ENCODE peak calls at places on chromosomes 12 and 14, in eight cellular contexts. Y is HCT116, A is K562, N is GM23338, M is A549, R is HepG2, U is Panc1, E is GM12878. S is an unnamed sample.

GRCh38 chr14:92931681-92932447 is 8.9 kb downstream of the CHGA start:
- DNase-seq in M (no peak), U (no peak), N (no peak), R (no peak), Y (no peak), A (no peak), E (no peak), S (no peak)

GRCh38 chr12:116863275-116863767 is 17.9 kb downstream of the HRK start:
- DNase-seq in M (no peak), R (peak; percentile 52), U (no peak), A (peak; percentile 57), E (no peak), N (peak; percentile 82), Y (peak; percentile 54), S (peak; percentile 39)

GRCh38 chr14:75259946-75260545 is 18.6 kb upstream of the FOS start:
- DNase-seq in U (no peak), Y (no peak), R (no peak), N (no peak), M (no peak), E (no peak), A (no peak), S (no peak)

GRCh38 chr12:89825591-89826449 is 117.2 kb upstream of the ATP2B1 start:
- DNase-seq in M (peak; percentile 64), A (peak; percentile 22), U (no peak), E (peak; percentile 27), Y (peak; percentile 28), N (no peak), R (no peak), S (peak; percentile 8)

GRCh38 chr12:52903285-52903854 is 1.5 kb downstream of the KRT8 start:
- DNase-seq in E (no peak), U (no peak), N (peak; percentile 94), Y (no peak), A (peak; percentile 88), M (peak; percentile 50), R (peak; percentile 69), S (peak; percentile 72)

GRCh38 chr12:97148941-97149559 is 242.0 kb downstream of the NEDD1 start:
- DNase-seq in M (peak; percentile 24), A (peak; percentile 28), U (peak; percentile 51), R (peak; percentile 56), N (peak; percentile 89), Y (peak; percentile 29), E (no peak), S (peak; percentile 62)

GRCh38 chr14:50085570-50086315 is 30.6 kb downstream of the VCPKMT start:
- DNase-seq in Y (no peak), M (no peak), U (no peak), R (no peak), A (no peak), E (peak; percentile 95), N (no peak), S (no peak)

GRCh38 chr14:103709814-103710213 is 5.4 kb downstream of the XRCC3 start:
- DNase-seq in U (no peak), N (no peak), A (no peak), M (no peak), R (no peak), Y (no peak), E (no peak), S (no peak)

GRCh38 chr12:94057262-94058151 is 90.9 kb upstream of the PLXNC1 start:
- DNase-seq in N (peak; percentile 18), E (no peak), Y (no peak), M (no peak), R (peak; percentile 86), U (no peak), A (no peak), S (no peak)

GRCh38 chr12:49025463-49025862 is 6.9 kb upstream of the PRKAG1 start:
- DNase-seq in M (no peak), U (no peak), Y (no peak), A (no peak), E (no peak), R (no peak), N (no peak), S (no peak)

GRCh38 chr12:29546000-29546399 is 48.5 kb upstream of the OVCH1 start:
- DNase-seq in U (no peak), A (no peak), E (no peak), R (no peak), M (no peak), N (peak; percentile 21), Y (no peak), S (no peak)

GRCh38 chr12:44193281-44193680 is 357.4 kb downstream of the TMEM117 start:
- DNase-seq in Y (no peak), R (no peak), N (no peak), E (peak; percentile 65), M (no peak), U (no peak), A (no peak), S (no peak)

GRCh38 chr12:72036393-72036792 is 97.7 kb downstream of the TPH2 start:
- DNase-seq in E (no peak), U (no peak), Y (no peak), R (no peak), M (no peak), A (no peak), N (no peak), S (no peak)

GRCh38 chr14:77339407-77339806 is 18.6 kb downstream of the GSTZ1 start:
- DNase-seq in E (no peak), A (no peak), N (no peak), Y (no peak), M (no peak), R (no peak), U (no peak), S (no peak)

GRCh38 chr14:37599527-37600368 is 4.3 kb downstream of the TTC6 start:
- DNase-seq in E (no peak), N (peak; percentile 82), Y (no peak), U (no peak), R (no peak), M (no peak), A (no peak), S (no peak)

GRCh38 chr12:128606040-128606439 is 217.7 kb downstream of the SLC15A4 start:
- DNase-seq in R (no peak), M (no peak), U (no peak), N (no peak), Y (no peak), E (no peak), A (no peak), S (no peak)

GRCh38 chr12:8832500-8832899 is 10.1 kb downstream of the A2ML1 start:
- DNase-seq in E (no peak), N (no peak), U (no peak), A (no peak), Y (no peak), M (no peak), R (no peak), S (no peak)

GRCh38 chr12:19010726-19011125 is 118.8 kb upstream of the PLEKHA5 start:
- DNase-seq in N (no peak), E (no peak), M (no peak), U (no peak), R (no peak), A (no peak), Y (no peak), S (no peak)

GRCh38 chr12:110941391-110941790 is 21.0 kb upstream of the MYL2 start:
- DNase-seq in U (no peak), Y (no peak), E (no peak), R (no peak), A (no peak), M (no peak), N (no peak), S (no peak)

GRCh38 chr12:92759634-92760268 is 57.0 kb downstream of the PLEKHG7 start:
- DNase-seq in N (no peak), M (peak; percentile 52), A (peak; percentile 19), E (no peak), U (no peak), Y (peak; percentile 77), R (no peak), S (no peak)

GRCh38 chr14:94008234-94008633 is 11.1 kb downstream of the CCDC197 start:
- DNase-seq in N (no peak), A (no peak), Y (no peak), M (no peak), R (no peak), E (no peak), U (no peak), S (no peak)

GRCh38 chr14:99262977-99263448 is 9.0 kb downstream of the BCL11B start:
- DNase-seq in M (no peak), U (no peak), E (no peak), Y (no peak), N (peak; percentile 74), A (no peak), R (no peak), S (no peak)
- H3K4me1 ChIP-seq in M (peaks cover 3% of the 10 kb centered on the region), U (no peaks in the 10 kb centered on the region), E (no peaks in the 10 kb centered on the region), Y (peaks cover 6% of the 10 kb centered on the region), N (peaks cover 98% of the 10 kb centered on the region), A (no peaks in the 10 kb centered on the region), R (no peaks in the 10 kb centered on the region), S (no peaks in the 10 kb centered on the region)

GRCh38 chr12:121241203-121241970 is 31.5 kb downstream of the P2RX4 start:
- DNase-seq in E (no peak), U (no peak), M (no peak), Y (no peak), R (no peak), A (no peak), N (no peak), S (no peak)
- TF ChIP-seq REST in E (no peak), U (no peak), M (no peak), Y (no peak), R (no peak), A (no peak), N (no peak), S (no peak)

GRCh38 chr14:56195219-56195618 is 77.0 kb downstream of the PELI2 start:
- DNase-seq in R (no peak), A (no peak), M (no peak), E (no peak), Y (no peak), U (no peak), N (peak; percentile 43), S (no peak)

GRCh38 chr14:56197150-56197549 is 78.9 kb downstream of the PELI2 start:
- DNase-seq in A (no peak), R (no peak), U (no peak), N (no peak), E (no peak), M (no peak), Y (no peak), S (no peak)

GRCh38 chr14:56196274-56196673 is 78.1 kb downstream of the PELI2 start:
- DNase-seq in M (no peak), Y (no peak), A (no peak), N (no peak), E (no peak), U (no peak), R (no peak), S (no peak)

GRCh38 chr14:56194062-56194461 is 75.9 kb downstream of the PELI2 start:
- DNase-seq in R (no peak), Y (no peak), E (no peak), A (no peak), M (no peak), N (no peak), U (no peak), S (no peak)

DNA sequence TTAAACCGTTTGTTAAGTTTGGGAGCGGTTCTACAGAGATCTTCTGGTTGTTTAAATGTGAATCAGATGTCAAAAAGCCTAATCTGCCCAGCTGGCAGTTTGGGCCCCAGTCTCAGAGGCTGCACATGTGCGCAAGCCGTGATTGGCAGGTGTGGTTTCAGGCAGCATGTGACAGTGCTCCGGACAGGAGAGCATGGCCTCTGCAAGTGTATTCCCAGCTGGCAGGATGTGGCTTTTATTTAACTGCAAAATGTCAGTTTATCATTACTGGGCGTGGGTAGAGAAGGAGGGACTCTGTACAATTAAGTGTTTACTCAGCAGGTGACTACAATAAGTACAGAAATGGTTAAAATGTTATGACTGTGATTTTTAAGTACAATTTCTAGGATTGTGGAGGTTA is 77.5 kb downstream of the PELI2 start:
- DNase-seq in N (no peak), E (peak; percentile 30), A (no peak), R (no peak), U (no peak), M (no peak), Y (no peak), S (no peak)
- H3K4me1 ChIP-seq in N (peaks cover 14% of the 10 kb centered on the region), E (peaks cover 19% of the 10 kb centered on the region), A (no peaks in the 10 kb centered on the region), R (no peaks in the 10 kb centered on the region), U (no peaks in the 10 kb centered on the region), M (peaks cover 36% of the 10 kb centered on the region), Y (no peaks in the 10 kb centered on the region), S (no peaks in the 10 kb centered on the region)

GRCh38 chr12:58176296-58176869 is 235.0 kb downstream of the ATP23 start:
- DNase-seq in E (no peak), A (peak; percentile 18), R (peak; percentile 49), U (peak; percentile 8), N (peak; percentile 88), Y (peak; percentile 19), M (peak; percentile 10), S (peak; percentile 26)
- TF ChIP-seq REST in E (no peak), A (no peak), R (no peak), U (no peak), N (no peak), Y (no peak), M (no peak), S (no peak)

S was measured in SK-N-SH.